ENCODE peak calls at places on chromosome 5, in six cellular contexts. One of them, this sample, is unnamed.
A peak's percentile ranks its signal among the peaks of the same experiment; 100 is the strongest.

GRCh38 chr5:41681820-41682219 is 171.4 kb upstream of the PLCXD3 start:
- DNase-seq in RCC 7860: no peak
- DNase-seq in NAMALWA: no peak
- DNase-seq in skeletal muscle cell: no peak
- DNase-seq in adrenal gland: no peak
- DNase-seq in A549: no peak
- DNase-seq in this sample: no peak

GRCh38 chr5:43354774-43355173 is 41.6 kb upstream of the HMGCS1 start:
- DNase-seq in RCC 7860: no peak
- DNase-seq in NAMALWA: no peak
- DNase-seq in skeletal muscle cell: no peak
- DNase-seq in adrenal gland: no peak
- DNase-seq in A549: no peak
- DNase-seq in this sample: no peak

GRCh38 chr5:145479271-145479670 is 355.9 kb downstream of the PRELID2 start:
- DNase-seq in RCC 7860: peak; percentile 47
- DNase-seq in NAMALWA: no peak
- DNase-seq in skeletal muscle cell: no peak
- DNase-seq in adrenal gland: no peak
- DNase-seq in A549: no peak
- DNase-seq in this sample: peak; percentile 20

GRCh38 chr5:79170661-79171060 is 59.1 kb downstream of the BHMT start:
- DNase-seq in RCC 7860: no peak
- DNase-seq in NAMALWA: no peak
- DNase-seq in skeletal muscle cell: no peak
- DNase-seq in adrenal gland: no peak
- DNase-seq in A549: no peak
- DNase-seq in this sample: peak; percentile 29

GRCh38 chr5:61632064-61632463 is 300.0 kb downstream of the ZSWIM6 start:
- DNase-seq in RCC 7860: no peak
- DNase-seq in NAMALWA: no peak
- DNase-seq in skeletal muscle cell: peak; percentile 13
- DNase-seq in adrenal gland: no peak
- DNase-seq in A549: no peak
- DNase-seq in this sample: no peak

GRCh38 chr5:91381774-91382492 is 1.2 kb downstream of the ARRDC3 start:
- DNase-seq in RCC 7860: peak; percentile 51
- DNase-seq in NAMALWA: peak; percentile 89
- DNase-seq in skeletal muscle cell: peak; percentile 60
- DNase-seq in adrenal gland: peak; percentile 84
- DNase-seq in A549: peak; percentile 81
- DNase-seq in this sample: peak; percentile 86

GRCh38 chr5:108655750-108656450 is 91.8 kb upstream of the FER start:
- DNase-seq in RCC 7860: no peak
- DNase-seq in NAMALWA: no peak
- DNase-seq in skeletal muscle cell: peak; percentile 31
- DNase-seq in adrenal gland: no peak
- DNase-seq in A549: peak; percentile 4
- DNase-seq in this sample: peak; percentile 72

GRCh38 chr5:168951764-168952163 is 349.2 kb downstream of the SLIT3 start:
- DNase-seq in RCC 7860: no peak
- DNase-seq in NAMALWA: no peak
- DNase-seq in skeletal muscle cell: no peak
- DNase-seq in adrenal gland: no peak
- DNase-seq in A549: no peak
- DNase-seq in this sample: no peak

GRCh38 chr5:67268233-67269011 is 71.8 kb upstream of the CD180 start:
- DNase-seq in RCC 7860: no peak
- DNase-seq in NAMALWA: no peak
- DNase-seq in skeletal muscle cell: peak; percentile 99
- DNase-seq in adrenal gland: peak; percentile 84
- DNase-seq in A549: peak; percentile 75
- DNase-seq in this sample: peak; percentile 99

GRCh38 chr5:72470817-72471216 is 36.4 kb downstream of the ZNF366 start:
- DNase-seq in RCC 7860: peak; percentile 73
- DNase-seq in NAMALWA: no peak
- DNase-seq in skeletal muscle cell: no peak
- DNase-seq in adrenal gland: no peak
- DNase-seq in A549: no peak
- DNase-seq in this sample: no peak

GRCh38 chr5:55896663-55897062 is 45.5 kb downstream of the IL31RA start:
- DNase-seq in RCC 7860: no peak
- DNase-seq in NAMALWA: no peak
- DNase-seq in skeletal muscle cell: no peak
- DNase-seq in adrenal gland: no peak
- DNase-seq in A549: no peak
- DNase-seq in this sample: peak; percentile 52

GRCh38 chr5:160348080-160348479 is 22.3 kb downstream of the C1QTNF2 start:
- DNase-seq in RCC 7860: no peak
- DNase-seq in NAMALWA: no peak
- DNase-seq in skeletal muscle cell: no peak
- DNase-seq in adrenal gland: no peak
- DNase-seq in A549: no peak
- DNase-seq in this sample: no peak

GRCh38 chr5:4765411-4765810 is 374.7 kb upstream of the ADAMTS16 start:
- DNase-seq in RCC 7860: no peak
- DNase-seq in NAMALWA: peak; percentile 52
- DNase-seq in skeletal muscle cell: no peak
- DNase-seq in adrenal gland: no peak
- DNase-seq in A549: no peak
- DNase-seq in this sample: no peak

GRCh38 chr5:95861858-95862561 is 39.5 kb upstream of the GLRX start:
- DNase-seq in RCC 7860: peak; percentile 58
- DNase-seq in NAMALWA: peak; percentile 25
- DNase-seq in skeletal muscle cell: no peak
- DNase-seq in adrenal gland: no peak
- DNase-seq in A549: peak; percentile 40
- DNase-seq in this sample: peak; percentile 89

GRCh38 chr5:59768204-59769040 is 125.1 kb downstream of the PDE4D start:
- DNase-seq in RCC 7860: peak; percentile 38
- DNase-seq in NAMALWA: peak; percentile 55
- DNase-seq in skeletal muscle cell: no peak
- DNase-seq in adrenal gland: peak; percentile 20
- DNase-seq in A549: peak; percentile 90
- DNase-seq in this sample: peak; percentile 81

GRCh38 chr5:156888520-156888919 is 38.4 kb downstream of the PPP1R2B start:
- DNase-seq in RCC 7860: no peak
- DNase-seq in NAMALWA: no peak
- DNase-seq in skeletal muscle cell: no peak
- DNase-seq in adrenal gland: no peak
- DNase-seq in A549: no peak
- DNase-seq in this sample: no peak

GRCh38 chr5:146965781-146966659 is 87.5 kb upstream of the PPP2R2B start:
- DNase-seq in RCC 7860: peak; percentile 65
- DNase-seq in NAMALWA: peak; percentile 85
- DNase-seq in skeletal muscle cell: peak; percentile 27
- DNase-seq in adrenal gland: peak; percentile 62
- DNase-seq in A549: peak; percentile 78
- DNase-seq in this sample: peak; percentile 78

GRCh38 chr5:129460951-129461815 is 1.1 kb downstream of the ADAMTS19 start:
- DNase-seq in RCC 7860: no peak
- DNase-seq in NAMALWA: no peak
- DNase-seq in skeletal muscle cell: no peak
- DNase-seq in adrenal gland: no peak
- DNase-seq in A549: peak; percentile 23
- DNase-seq in this sample: peak; percentile 47

GRCh38 chr5:139745800-139746690 is 49.6 kb upstream of the PSD2 start:
- DNase-seq in RCC 7860: peak; percentile 88
- DNase-seq in NAMALWA: peak; percentile 92
- DNase-seq in skeletal muscle cell: peak; percentile 72
- DNase-seq in adrenal gland: peak; percentile 67
- DNase-seq in A549: peak; percentile 77
- DNase-seq in this sample: peak; percentile 79

GRCh38 chr5:159047081-159047480 is 52.6 kb downstream of the EBF1 start:
- DNase-seq in RCC 7860: no peak
- DNase-seq in NAMALWA: no peak
- DNase-seq in skeletal muscle cell: peak; percentile 77
- DNase-seq in adrenal gland: no peak
- DNase-seq in A549: no peak
- DNase-seq in this sample: no peak

GRCh38 chr5:13325765-13326164 is 618.7 kb downstream of the DNAH5 start:
- DNase-seq in RCC 7860: no peak
- DNase-seq in NAMALWA: no peak
- DNase-seq in skeletal muscle cell: no peak
- DNase-seq in adrenal gland: no peak
- DNase-seq in A549: no peak
- DNase-seq in this sample: no peak

GRCh38 chr5:159041754-159042153 is 58.0 kb downstream of the EBF1 start:
- DNase-seq in RCC 7860: no peak
- DNase-seq in NAMALWA: peak; percentile 54
- DNase-seq in skeletal muscle cell: no peak
- DNase-seq in adrenal gland: no peak
- DNase-seq in A549: no peak
- DNase-seq in this sample: no peak

GRCh38 chr5:89573336-89573735 is 690.4 kb upstream of the MEF2C start:
- DNase-seq in RCC 7860: no peak
- DNase-seq in NAMALWA: no peak
- DNase-seq in skeletal muscle cell: no peak
- DNase-seq in adrenal gland: no peak
- DNase-seq in A549: no peak
- DNase-seq in this sample: no peak

GRCh38 chr5:68950111-68950510 is 143.7 kb upstream of the SLC30A5 start:
- DNase-seq in RCC 7860: no peak
- DNase-seq in NAMALWA: no peak
- DNase-seq in skeletal muscle cell: no peak
- DNase-seq in adrenal gland: peak; percentile 80
- DNase-seq in A549: no peak
- DNase-seq in this sample: no peak

GRCh38 chr5:154653764-154654483 is 101.3 kb upstream of the LARP1 start:
- DNase-seq in RCC 7860: no peak
- DNase-seq in NAMALWA: no peak
- DNase-seq in skeletal muscle cell: no peak
- DNase-seq in adrenal gland: no peak
- DNase-seq in A549: no peak
- DNase-seq in this sample: no peak

GRCh38 chr5:132389453-132390286 is 20.2 kb downstream of the SLC22A5 start:
- DNase-seq in RCC 7860: peak; percentile 99
- DNase-seq in NAMALWA: no peak
- DNase-seq in skeletal muscle cell: peak; percentile 97
- DNase-seq in adrenal gland: peak; percentile 54
- DNase-seq in A549: peak; percentile 93
- DNase-seq in this sample: peak; percentile 99

GRCh38 chr5:148561712-148562365 is 92.5 kb downstream of the HTR4 start:
- DNase-seq in RCC 7860: no peak
- DNase-seq in NAMALWA: no peak
- DNase-seq in skeletal muscle cell: no peak
- DNase-seq in adrenal gland: no peak
- DNase-seq in A549: no peak
- DNase-seq in this sample: no peak

GRCh38 chr5:134844252-134844651 is 1.5 kb upstream of the C5orf24 start:
- DNase-seq in RCC 7860: no peak
- DNase-seq in NAMALWA: no peak
- DNase-seq in skeletal muscle cell: no peak
- DNase-seq in adrenal gland: no peak
- DNase-seq in A549: no peak
- DNase-seq in this sample: no peak

GRCh38 chr5:175195698-175196656 is 248.0 kb downstream of the DRD1 start:
- DNase-seq in RCC 7860: no peak
- DNase-seq in NAMALWA: no peak
- DNase-seq in skeletal muscle cell: no peak
- DNase-seq in adrenal gland: no peak
- DNase-seq in A549: peak; percentile 71
- DNase-seq in this sample: peak; percentile 23

GRCh38 chr5:109239501-109239900 is 170.3 kb downstream of the PJA2 start:
- DNase-seq in RCC 7860: no peak
- DNase-seq in NAMALWA: no peak
- DNase-seq in skeletal muscle cell: no peak
- DNase-seq in adrenal gland: no peak
- DNase-seq in A549: no peak
- DNase-seq in this sample: no peak

This sample was measured in fibroblast of villous mesenchyme.